ENCODE peak calls at places on chromosomes 2 and 18, in four cellular contexts. R, B, G and Q are unnamed samples. For H3K36me3, the result is how much of the 10 kb centered on the place peaks cover.

GRCh38 chr2:122019729-122020128 is 264.3 kb downstream of the TSN start:
- DNase-seq in R (peak), B (no peak), G (no peak), Q (peak)

GRCh38 chr2:71120195-71120594 is 9.8 kb downstream of the MCEE start:
- DNase-seq in R (no peak), B (no peak), G (no peak), Q (no peak)

GRCh38 chr2:225140761-225141160 is 98.5 kb upstream of the DOCK10 start:
- DNase-seq in R (no peak), B (no peak), G (no peak), Q (no peak)

GRCh38 chr2:233152541-233152940 is 92.4 kb downstream of the INPP5D start:
- DNase-seq in R (peak), B (no peak), G (no peak), Q (no peak)

GRCh38 chr2:15687720-15688119 is 96.1 kb downstream of the DDX1 start:
- DNase-seq in R (no peak), B (no peak), G (no peak), Q (no peak)

GRCh38 chr2:88903744-88904353 is 212.4 kb downstream of the RPIA start:
- DNase-seq in R (no peak), B (no peak), G (peak), Q (no peak)

GRCh38 chr2:2664989-2665833 is 334.1 kb upstream of the MYT1L start:
- DNase-seq in R (no peak), B (peak), G (peak), Q (peak)

GRCh38 chr2:102509749-102510148 is 36.7 kb downstream of the SLC9A4 start:
- DNase-seq in R (no peak), B (no peak), G (no peak), Q (no peak)

GRCh38 chr18:78751664-78752063 is 228.0 kb upstream of the SALL3 start:
- DNase-seq in R (no peak), B (no peak), G (no peak), Q (no peak)

GRCh38 chr18:63681449-63682381 is 20.0 kb upstream of the SERPINB3 start:
- DNase-seq in R (no peak), B (no peak), G (no peak), Q (no peak)

GRCh38 chr2:110847651-110848050 is 115.3 kb downstream of the ACOXL start:
- DNase-seq in R (no peak), B (no peak), G (no peak), Q (no peak)

GRCh38 chr2:225086439-225086838 is 44.2 kb upstream of the DOCK10 start:
- DNase-seq in R (no peak), B (no peak), G (no peak), Q (no peak)

GRCh38 chr2:235990344-235990743 is 177.8 kb downstream of the GBX2 start:
- DNase-seq in R (no peak), B (no peak), G (no peak), Q (no peak)

GRCh38 chr2:235268535-235268934 is 225.3 kb upstream of the AGAP1 start:
- DNase-seq in R (no peak), B (no peak), G (no peak), Q (no peak)

GRCh38 chr2:12177052-12177994 is 430.9 kb downstream of the LPIN1 start:
- DNase-seq in R (peak), B (peak), G (no peak), Q (peak)

GRCh38 chr2:119259296-119259860 is 35.7 kb downstream of the STEAP3 start:
- DNase-seq in R (peak), B (no peak), G (no peak), Q (no peak)

GRCh38 chr18:33596178-33596854 is 18.3 kb downstream of the ASXL3 start:
- DNase-seq in R (no peak), B (no peak), G (no peak), Q (no peak)

GRCh38 chr2:198913394-198914152 is 544.2 kb downstream of the SATB2 start:
- DNase-seq in R (no peak), B (no peak), G (no peak), Q (no peak)

GRCh38 chr2:16226942-16227664 is 286.8 kb downstream of the MYCN start:
- DNase-seq in R (peak), B (no peak), G (no peak), Q (no peak)

GRCh38 chr2:127961729-127962128 is 66.1 kb downstream of the SAP130 start:
- DNase-seq in R (no peak), B (no peak), G (no peak), Q (no peak)

GRCh38 chr18:3151379-3152264 is 68.1 kb downstream of the MYOM1 start:
- DNase-seq in R (no peak), B (no peak), G (no peak), Q (no peak)

GRCh38 chr2:123771928-123772632 is 253.0 kb upstream of the CNTNAP5 start:
- DNase-seq in R (no peak), B (no peak), G (no peak), Q (no peak)

GRCh38 chr2:67015681-67016080 is 381.5 kb upstream of the ETAA1 start:
- DNase-seq in R (no peak), B (no peak), G (no peak), Q (no peak)

GRCh38 chr2:2795438-2796091 is 464.5 kb upstream of the MYT1L start:
- DNase-seq in R (no peak), B (no peak), G (no peak), Q (no peak)

GRCh38 chr2:223042704-223043118 is 9.3 kb upstream of the KCNE4 start:
- DNase-seq in R (no peak), B (no peak), G (no peak), Q (no peak)

GRCh38 chr2:239930378-239930777 is 94.8 kb downstream of the NDUFA10 start:
- DNase-seq in R (no peak), B (no peak), G (no peak), Q (no peak)

GRCh38 chr2:165646321-165646801 is 147.7 kb downstream of the GALNT3 start:
- DNase-seq in R (no peak), B (no peak), G (no peak), Q (no peak)

GRCh38 chr2:95267458-95268207 is 6.6 kb upstream of the PROM2 start:
- DNase-seq in R (no peak), B (no peak), G (no peak), Q (no peak)

GRCh38 chr2:38602136-38602731 is 494 bp downstream of the HNRNPLL start:
- DNase-seq in R (peak), B (peak), G (no peak), Q (no peak)

GRCh38 chr18:73007935-73008308 is 140.1 kb upstream of the NETO1 start:
- DNase-seq in R (no peak), B (no peak), G (no peak), Q (no peak)

GRCh38 chr2:143452817-143453462 is 323.7 kb downstream of the ARHGAP15 start:
- DNase-seq in R (no peak), B (no peak), G (no peak), Q (no peak)

GRCh38 chr2:234635284-234635683 is 138.4 kb upstream of the ARL4C start:
- DNase-seq in R (no peak), B (no peak), G (no peak), Q (no peak)

GRCh38 chr2:42495611-42496010 is 1.8 kb upstream of the KCNG3 start:
- DNase-seq in R (no peak), B (no peak), G (no peak), Q (no peak)

GRCh38 chr2:84741182-84741822 is 139.6 kb downstream of the TRABD2A start:
- DNase-seq in R (no peak), B (no peak), G (peak), Q (no peak)

GRCh38 chr2:196453613-196454047 is 185.9 kb upstream of the CCDC150 start:
- DNase-seq in R (no peak), B (no peak), G (peak), Q (peak)

GRCh38 chr2:141411419-141411818 is 719.4 kb downstream of the LRP1B start:
- DNase-seq in R (no peak), B (no peak), G (no peak), Q (no peak)

GRCh38 chr2:137508739-137509384 is 455.4 kb upstream of the HNMT start:
- DNase-seq in R (no peak), B (no peak), G (no peak), Q (no peak)

GRCh38 chr18:10898417-10898974 is 250.9 kb downstream of the PIEZO2 start:
- DNase-seq in R (no peak), B (no peak), G (no peak), Q (no peak)
- H3K36me3 ChIP-seq in R (under half), B (under half), G (under half), Q (under half)

DNA sequence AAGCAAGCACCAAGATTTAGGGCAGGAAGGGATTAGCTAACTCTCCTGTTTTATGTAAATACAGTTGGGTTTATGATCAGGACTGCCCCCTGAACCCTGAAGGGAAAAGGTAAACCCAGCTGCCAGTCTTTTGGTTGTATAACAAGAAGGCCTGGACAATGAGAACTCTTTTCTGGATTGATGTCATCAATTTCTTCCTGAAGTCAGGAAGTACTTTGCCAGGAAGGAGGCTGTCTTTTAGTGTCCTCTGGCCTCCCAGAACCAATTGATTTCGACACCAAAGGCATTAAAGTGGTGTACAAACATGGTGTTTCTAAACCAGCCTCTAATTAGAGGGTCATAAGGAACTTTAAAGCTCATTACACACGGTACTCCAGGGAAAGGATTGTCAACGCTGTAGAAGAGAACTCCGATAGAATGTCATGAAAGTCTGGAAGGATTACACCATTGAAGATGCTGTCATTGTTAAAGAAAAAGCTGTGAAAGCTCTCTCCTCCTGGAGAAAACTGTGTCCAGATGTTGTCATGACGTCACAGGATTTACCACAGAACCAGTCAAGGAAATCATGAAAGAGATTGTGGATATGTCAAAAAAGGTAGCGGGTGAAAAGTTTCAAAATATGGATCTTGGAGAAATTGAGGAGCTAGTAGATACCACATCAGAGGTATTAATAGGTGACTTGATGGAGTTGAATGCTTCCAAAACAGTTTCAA is 78.8 kb downstream of the ANKRD12 start:
- DNase-seq in R (no peak), B (no peak), G (no peak), Q (no peak)
- H3K36me3 ChIP-seq in R (under half), B (under half), G (under half), Q (under half)

GRCh38 chr2:108805032-108805431 is 18.5 kb downstream of the CCDC138 start:
- DNase-seq in R (no peak), B (no peak), G (no peak), Q (no peak)

GRCh38 chr2:108805782-108806181 is 19.2 kb downstream of the CCDC138 start:
- DNase-seq in R (no peak), B (no peak), G (no peak), Q (no peak)

GRCh38 chr2:108803045-108803736 is 16.6 kb downstream of the CCDC138 start:
- DNase-seq in R (no peak), B (no peak), G (no peak), Q (no peak)

GRCh38 chr2:108809936-108810335 is 23.4 kb downstream of the CCDC138 start:
- DNase-seq in R (no peak), B (no peak), G (no peak), Q (no peak)

GRCh38 chr2:108806362-108806761 is 19.8 kb downstream of the CCDC138 start:
- DNase-seq in R (no peak), B (no peak), G (no peak), Q (no peak)
- H3K36me3 ChIP-seq in R (under half), B (under half), G (under half), Q (under half)

GRCh38 chr2:208240641-208241209 is 14.1 kb downstream of the IDH1 start:
- DNase-seq in R (no peak), B (no peak), G (no peak), Q (no peak)
- H3K36me3 ChIP-seq in R (under half), B (under half), G (under half), Q (under half)

DNA sequence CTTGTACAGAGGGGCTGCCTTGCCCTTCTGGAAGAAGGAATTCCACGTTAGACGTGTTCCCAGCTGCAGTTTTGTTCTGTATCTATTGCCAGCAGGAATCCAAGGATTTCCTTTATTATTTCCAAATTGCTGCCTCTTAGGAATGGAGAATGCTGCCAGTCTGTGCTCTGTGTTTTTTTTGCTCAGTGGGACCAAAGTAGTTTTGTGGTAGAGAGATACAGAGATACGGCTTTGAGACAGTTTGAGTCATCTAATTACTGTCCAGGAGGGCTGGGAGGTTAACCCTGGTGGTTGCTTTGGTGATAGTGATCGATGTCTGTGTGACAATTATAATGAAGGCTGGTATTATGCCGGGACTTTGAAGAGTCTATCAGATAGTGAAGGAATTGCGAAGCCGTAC is 26.3 kb downstream of the ASAP2 start:
- DNase-seq in R (no peak), B (no peak), G (peak), Q (no peak)
- H3K36me3 ChIP-seq in R (under half), B (under half), G (under half), Q (under half)

DNA sequence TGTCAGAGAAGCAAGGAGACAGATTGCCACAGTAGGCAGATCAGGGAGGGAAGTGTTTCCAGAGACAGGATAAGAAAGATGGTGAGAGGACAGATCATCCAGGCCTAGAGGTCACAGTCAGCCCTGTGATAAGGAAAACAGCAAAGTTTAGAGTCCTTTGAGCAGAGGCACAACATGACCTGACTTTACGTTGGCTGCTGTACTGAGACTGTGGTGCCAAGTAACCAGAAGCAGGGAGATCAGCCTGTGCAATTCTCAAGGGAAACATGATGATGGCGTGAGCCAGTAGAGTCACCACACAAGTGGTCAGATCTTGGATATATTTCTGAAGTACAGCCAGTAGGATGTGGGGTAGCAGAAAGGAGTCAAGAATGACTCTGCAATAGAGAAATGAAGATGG is 43.7 kb downstream of the SMC6 start:
- DNase-seq in R (no peak), B (no peak), G (no peak), Q (no peak)
- H3K36me3 ChIP-seq in R (under half), B (under half), G (under half), Q (under half)

DNA sequence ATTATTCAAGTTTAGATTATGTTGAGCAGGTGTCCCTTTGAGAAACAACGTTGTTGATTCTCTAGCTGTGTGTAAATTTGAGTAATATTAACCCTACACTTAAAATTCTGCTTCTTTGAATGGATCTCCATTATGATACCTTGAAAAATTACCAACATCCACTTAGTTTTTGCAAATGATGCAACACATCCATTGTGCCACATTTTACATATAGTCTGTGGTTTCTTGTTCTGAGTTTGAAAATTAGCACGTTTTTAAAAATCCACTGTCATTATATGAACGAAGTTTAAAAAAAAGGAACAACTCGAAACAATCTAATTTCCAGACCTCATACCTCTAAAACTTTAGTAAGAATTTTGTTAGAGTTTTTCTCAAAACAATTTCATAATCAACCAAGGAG is 37.7 kb downstream of the PIK3C3 start:
- DNase-seq in R (no peak), B (no peak), G (no peak), Q (no peak)
- H3K36me3 ChIP-seq in R (under half), B (under half), G (under half), Q (under half)

DNA sequence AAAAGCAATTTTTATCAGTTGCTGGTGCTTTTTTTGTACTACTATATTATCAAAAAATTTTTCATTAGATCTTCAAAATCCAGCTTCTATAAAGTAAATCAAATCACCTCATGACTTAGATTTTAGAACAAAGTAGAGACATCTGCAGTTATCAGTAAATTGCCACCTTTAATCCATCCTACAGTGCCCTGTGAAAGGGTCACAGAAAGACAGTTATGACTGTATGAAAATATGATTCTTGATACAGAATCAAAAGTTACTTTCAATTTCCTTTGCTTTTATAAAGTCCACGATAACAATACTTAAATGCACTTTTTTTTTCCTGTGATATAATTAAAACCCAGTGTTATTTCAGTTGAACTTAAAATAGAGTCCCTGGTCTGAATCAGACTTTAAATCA is 61.4 kb downstream of the PRPF40A start:
- DNase-seq in R (no peak), B (no peak), G (no peak), Q (no peak)
- H3K36me3 ChIP-seq in R (under half), B (half or more), G (under half), Q (under half)

GRCh38 chr2:54668711-54669110 is 54.8 kb upstream of the EML6 start:
- DNase-seq in R (no peak), B (no peak), G (no peak), Q (no peak)
- H3K36me3 ChIP-seq in R (under half), B (under half), G (under half), Q (under half)